ENCODE peak calls at places on chromosomes 3 and 15, in four cellular contexts. B is IMR-90, R is endothelial cell of umbilical vein, D is K562. K is an unnamed sample.

GRCh38 chr3:129604942-129605592 is 1.4 kb downstream of the PLXND1 start:
- DNase-seq in D (no peak), B (no peak), R (no peak), K (no peak)

GRCh38 chr3:16399473-16399872 is 114.0 kb downstream of the RFTN1 start:
- DNase-seq in R (no peak), B (peak; percentile 95), D (peak; percentile 12), K (no peak)

GRCh38 chr3:7875858-7876442 is 625.7 kb upstream of the LMCD1 start:
- DNase-seq in B (no peak), R (peak; percentile 74), D (no peak), K (no peak)

GRCh38 chr3:191210032-191210431 is 11.0 kb downstream of the OSTN start:
- DNase-seq in B (no peak), D (no peak), R (no peak), K (no peak)

GRCh38 chr15:70512772-70513362 is 250.5 kb downstream of the UACA start:
- DNase-seq in B (peak; percentile 51), R (peak; percentile 34), D (peak; percentile 75), K (no peak)

GRCh38 chr15:29455055-29455454 is 185.4 kb upstream of the NSMCE3 start:
- DNase-seq in R (no peak), B (no peak), D (no peak), K (no peak)

GRCh38 chr15:34951993-34952392 is 17.5 kb downstream of the AQR start:
- DNase-seq in R (peak; percentile 83), D (no peak), B (no peak), K (no peak)

GRCh38 chr15:66619152-66619903 is 53.5 kb upstream of the LCTL start:
- DNase-seq in R (peak; percentile 72), D (peak; percentile 86), B (peak; percentile 68), K (no peak)

GRCh38 chr15:63305276-63305675 is 27.9 kb downstream of the APH1B start:
- DNase-seq in B (no peak), R (no peak), D (no peak), K (no peak)

DNA sequence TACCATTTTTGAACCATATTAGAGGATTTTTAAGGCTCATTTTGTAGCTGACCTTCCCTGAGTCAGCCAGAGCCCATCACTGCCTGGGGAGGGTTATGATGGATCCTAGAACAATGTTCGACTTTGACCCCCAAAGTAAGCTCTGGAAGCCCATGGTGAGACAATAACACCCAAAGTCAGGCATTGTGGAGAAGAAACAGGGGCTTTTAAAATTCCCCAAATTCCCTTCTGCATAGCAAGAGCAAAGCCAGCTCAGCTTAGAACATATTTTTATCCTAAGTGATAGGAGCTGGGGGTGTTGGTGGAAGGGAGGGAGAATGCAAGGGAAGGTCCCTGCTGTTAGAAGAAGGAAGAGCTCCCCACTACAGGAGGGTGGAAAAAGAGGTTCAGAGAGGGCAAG is 4.0 kb downstream of the ITGA11 start:
- DNase-seq in B (no peak), R (no peak), D (no peak), K (no peak)
- TF ChIP-seq FOS in B (no peak), R (no peak), D (no peak), K (no peak)

DNA sequence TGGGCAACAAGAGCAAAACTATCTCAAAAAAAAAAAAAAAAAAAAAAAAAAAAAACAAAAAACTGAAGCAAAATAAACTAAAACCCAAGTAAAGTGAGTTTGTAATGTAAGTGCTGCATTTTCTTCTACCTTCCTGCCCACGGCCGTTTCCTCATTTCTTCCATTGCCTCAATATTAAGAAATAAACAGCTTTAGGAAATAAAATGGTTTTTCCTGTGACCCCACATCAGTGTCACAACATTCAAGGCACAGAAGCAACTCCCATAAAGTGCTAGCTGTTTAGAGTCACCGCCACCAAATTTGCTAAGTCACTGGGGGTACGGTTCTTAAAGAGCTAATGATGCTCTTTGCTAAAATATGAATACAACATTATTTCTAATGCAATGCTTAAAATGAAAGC is 3.3 kb downstream of the PKM start:
- DNase-seq in R (no peak), D (peak; percentile 40), B (no peak), K (no peak)
- TF ChIP-seq FOS in R (no peak), D (no peak), B (no peak), K (no peak)

GRCh38 chr3:88912294-88913014 is 195.0 kb upstream of the EPHA3 start:
- DNase-seq in B (no peak), D (no peak), R (no peak), K (no peak)
- TF ChIP-seq FOS in B (no peak), D (no peak), R (no peak), K (no peak)

GRCh38 chr15:65401607-65402240 is 21.0 kb downstream of the IGDCC4 start:
- DNase-seq in R (no peak), D (no peak), B (no peak), K (no peak)

GRCh38 chr15:65400760-65401606 is 21.8 kb downstream of the IGDCC4 start:
- DNase-seq in D (peak; percentile 78), R (peak; percentile 75), B (peak; percentile 72), K (no peak)

GRCh38 chr15:65404196-65404872 is 18.4 kb downstream of the IGDCC4 start:
- DNase-seq in D (no peak), R (no peak), B (no peak), K (no peak)

GRCh38 chr15:65405793-65406192 is 17.0 kb downstream of the IGDCC4 start:
- DNase-seq in D (no peak), B (no peak), R (no peak), K (no peak)

GRCh38 chr15:65402971-65403370 is 19.8 kb downstream of the IGDCC4 start:
- DNase-seq in B (no peak), R (no peak), D (no peak), K (no peak)
- TF ChIP-seq FOS in B (no peak), R (no peak), D (no peak), K (no peak)

DNA sequence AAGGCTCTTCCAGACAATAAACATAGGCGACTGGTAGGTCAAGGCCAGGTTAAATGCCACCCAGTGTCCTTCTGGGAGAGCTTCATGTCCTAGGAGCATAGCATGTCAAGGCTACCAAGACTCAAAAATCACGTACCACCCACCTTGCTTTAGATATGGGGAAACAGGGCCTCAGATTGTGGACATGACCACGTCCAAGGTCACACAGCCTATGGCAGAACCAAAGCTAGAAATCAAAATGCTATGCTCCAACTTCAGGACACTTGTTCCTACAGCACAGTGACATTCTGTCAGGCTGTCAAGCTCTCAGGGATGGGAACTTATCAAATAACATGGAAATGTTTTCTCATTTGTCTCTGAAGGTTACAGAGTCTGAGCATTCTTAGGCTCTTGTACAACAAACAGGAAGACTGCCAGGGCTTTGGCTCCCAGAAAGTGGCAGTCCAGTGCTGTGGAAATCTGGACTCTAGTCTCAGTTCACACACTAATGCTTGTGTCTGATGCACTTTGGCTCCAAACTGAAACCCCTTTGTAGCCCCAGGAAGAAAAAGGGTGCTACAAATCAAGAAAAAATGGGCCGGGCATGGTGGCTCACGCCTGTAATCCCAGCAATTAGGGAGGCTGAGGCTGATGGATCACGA is 170.4 kb upstream of the LPP start:
- DNase-seq in B (no peak), D (no peak), R (no peak), K (no peak)
- TF ChIP-seq FOS in B (no peak), D (no peak), R (no peak), K (no peak)

DNA sequence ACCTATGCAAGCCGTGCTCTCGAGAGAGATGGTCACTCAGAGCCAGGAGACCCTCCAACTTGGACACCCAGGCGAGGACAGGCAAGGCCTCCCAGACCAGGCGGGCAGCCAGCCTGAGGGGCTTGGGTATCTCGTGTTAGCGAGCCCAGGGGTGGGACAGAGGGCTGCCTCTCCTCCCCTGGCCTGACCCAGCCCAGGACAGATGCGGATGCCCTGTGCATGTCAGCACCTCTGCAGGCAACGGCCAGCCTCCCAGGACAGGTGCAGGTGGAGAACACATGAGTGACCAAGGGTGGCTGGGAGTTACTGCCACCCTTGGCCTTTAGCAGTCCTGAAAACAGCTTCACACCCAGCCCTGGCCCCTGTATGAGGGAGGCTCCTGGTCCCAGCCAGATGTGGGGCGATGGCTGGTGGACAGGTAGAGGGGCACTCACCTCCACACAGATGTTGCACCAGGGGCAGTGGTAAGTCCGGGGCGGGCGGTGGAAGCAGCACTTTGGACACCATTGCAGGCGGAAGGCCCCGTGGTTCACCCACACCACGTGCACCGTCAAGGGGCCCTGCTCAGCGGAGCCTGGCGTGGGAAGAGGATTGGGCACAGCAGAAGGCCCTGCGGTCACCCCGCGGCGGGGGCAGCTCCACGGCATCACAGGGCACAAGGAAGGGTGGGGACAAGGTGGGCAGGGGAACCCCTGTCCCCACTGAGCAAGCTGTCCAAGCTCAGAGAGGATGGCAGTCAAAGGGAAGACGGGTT is 2.1 kb downstream of the ZDHHC19 start:
- DNase-seq in R (no peak), D (no peak), B (no peak), K (no peak)
- TF ChIP-seq FOS in R (no peak), D (no peak), B (no peak), K (no peak)

GRCh38 chr3:122665226-122665786 is 15.3 kb upstream of the PARP14 start:
- DNase-seq in B (no peak), D (no peak), R (no peak), K (no peak)

GRCh38 chr3:122671543-122671942 is 9.1 kb upstream of the PARP14 start:
- DNase-seq in D (no peak), B (no peak), R (no peak), K (no peak)

GRCh38 chr3:122674339-122674738 is 6.3 kb upstream of the PARP14 start:
- DNase-seq in R (no peak), D (no peak), B (no peak), K (no peak)

DNA sequence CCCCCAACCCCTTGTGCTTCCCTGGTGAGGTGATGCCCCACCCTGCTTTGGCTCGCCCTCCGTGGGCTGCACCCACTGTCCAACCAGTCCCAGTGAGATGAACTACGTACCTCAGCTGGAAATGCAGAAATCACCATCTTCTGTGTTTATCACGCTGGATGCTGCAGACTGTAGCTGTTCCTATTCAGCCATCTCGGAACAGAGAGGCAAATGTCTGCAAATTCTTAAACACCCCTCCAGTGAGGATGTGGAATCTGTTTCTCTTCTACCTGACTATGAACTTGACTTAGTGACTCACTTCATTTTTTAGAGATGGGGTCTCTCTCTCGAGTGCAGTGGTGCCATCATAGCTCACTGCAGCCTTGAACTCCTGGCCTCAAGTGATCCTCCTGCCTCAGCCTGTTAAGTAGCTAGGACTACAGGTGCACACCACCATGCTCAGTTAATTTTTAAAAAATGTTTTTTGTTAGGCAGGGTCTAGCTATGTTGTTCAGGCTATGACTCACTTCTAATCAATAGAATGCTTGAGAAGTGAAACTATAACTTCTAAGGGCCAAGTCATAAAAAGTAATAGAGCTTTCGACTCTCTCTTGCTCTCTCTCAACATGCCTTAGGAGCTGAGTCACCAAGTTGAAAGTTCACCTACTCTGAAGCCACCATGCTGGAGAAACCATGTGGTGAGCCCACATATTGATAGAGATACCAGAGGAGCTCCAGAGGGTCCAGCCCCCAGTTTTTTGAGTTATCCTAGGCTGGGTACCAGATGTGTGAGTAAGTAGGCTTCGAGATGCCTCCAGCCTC is 11.5 kb upstream of the PARP14 start:
- DNase-seq in R (no peak), D (no peak), B (peak; percentile 84), K (no peak)
- TF ChIP-seq FOS in R (no peak), D (no peak), B (peak; percentile 39), K (no peak)

K was measured in GM12878.